ENCODE peak calls at places on chromosomes 16 and 17, in seven cellular contexts. A, S, J, Q, D, U and V are unnamed samples.

GRCh38 chr17:76670020-76670707 is 26.6 kb upstream of the ST6GALNAC1 start:
- DNase-seq in U (no peak), D (no peak), S (no peak), J (no peak), Q (peak; percentile 2), A (no peak), V (no peak)

GRCh38 chr17:1294157-1294717 is 14.8 kb downstream of the TRARG1 start:
- DNase-seq in S (no peak), J (no peak), A (no peak), D (no peak), Q (peak; percentile 81), U (no peak), V (no peak)

GRCh38 chr16:57042157-57043111 is 49.9 kb upstream of the CPNE2 start:
- DNase-seq in S (peak; percentile 86), J (no peak), D (no peak), U (no peak), Q (peak; percentile 53), A (no peak), V (no peak)

GRCh38 chr16:27463741-27464662 is 62.0 kb downstream of the IL21R start:
- DNase-seq in Q (peak; percentile 49), D (no peak), S (no peak), J (no peak), A (no peak), U (no peak), V (no peak)

GRCh38 chr16:18801197-18801972 is at the start of gene ARL6IP1:
- DNase-seq in Q (peak; percentile 95), S (peak; percentile 100), U (peak; percentile 99), D (peak; percentile 100), J (peak; percentile 100), A (peak; percentile 99), V (peak; percentile 98)

GRCh38 chr17:64115043-64115698 is 14.8 kb downstream of the ERN1 start:
- DNase-seq in J (no peak), Q (no peak), S (no peak), D (no peak), U (peak; percentile 37), A (no peak), V (no peak)

GRCh38 chr16:51818342-51818944 is 667.4 kb upstream of the SALL1 start:
- DNase-seq in U (peak; percentile 43), S (no peak), Q (no peak), D (peak; percentile 70), J (peak; percentile 57), A (no peak), V (peak; percentile 23)

GRCh38 chr16:22369221-22369811 is 5.1 kb downstream of the CDR2 start:
- DNase-seq in D (no peak), A (no peak), J (no peak), S (peak; percentile 59), Q (no peak), U (no peak), V (no peak)

GRCh38 chr16:53043462-53043861 is 9.2 kb downstream of the CHD9NB start:
- DNase-seq in J (no peak), U (peak; percentile 23), Q (no peak), S (no peak), D (peak; percentile 78), A (no peak), V (no peak)

GRCh38 chr17:59372138-59372751 is 40.8 kb downstream of the YPEL2 start:
- DNase-seq in D (no peak), U (peak; percentile 55), S (peak; percentile 64), Q (peak; percentile 84), J (peak; percentile 50), A (peak; percentile 41), V (no peak)

GRCh38 chr16:19108409-19109287 is 5.1 kb upstream of the ITPRIPL2 start:
- DNase-seq in A (no peak), U (no peak), J (no peak), Q (peak; percentile 37), D (no peak), S (no peak), V (no peak)

GRCh38 chr17:48624544-48625501 is 1.3 kb downstream of the HOXB9 start:
- DNase-seq in D (peak; percentile 75), A (no peak), U (no peak), Q (no peak), J (no peak), S (no peak), V (peak; percentile 91)

GRCh38 chr16:71426069-71426879 is 15.6 kb downstream of the TLE7 start:
- DNase-seq in Q (peak; percentile 97), D (peak; percentile 100), A (no peak), S (no peak), J (no peak), U (peak; percentile 13), V (peak; percentile 93)

GRCh38 chr16:87487361-87487924 is 5.4 kb downstream of the ZCCHC14 start:
- DNase-seq in D (peak; percentile 90), A (peak; percentile 61), U (no peak), Q (no peak), J (peak; percentile 68), S (no peak), V (peak; percentile 75)

GRCh38 chr17:75067856-75068255 is 19.9 kb upstream of the SLC16A5 start:
- DNase-seq in D (no peak), Q (peak; percentile 75), S (peak; percentile 74), U (no peak), J (no peak), A (no peak), V (peak; percentile 28)

GRCh38 chr17:80861360-80861861 is 130.2 kb upstream of the CHMP6 start:
- DNase-seq in D (no peak), U (no peak), J (peak; percentile 13), S (no peak), Q (no peak), A (no peak), V (no peak)

GRCh38 chr16:22370038-22370541 is 4.3 kb downstream of the CDR2 start:
- DNase-seq in S (no peak), Q (peak; percentile 74), D (no peak), U (no peak), A (no peak), J (no peak), V (no peak)

GRCh38 chr17:67178555-67178954 is 66.4 kb downstream of the HELZ start:
- DNase-seq in A (no peak), Q (no peak), J (no peak), U (no peak), D (no peak), S (no peak), V (no peak)

GRCh38 chr17:21214777-21215541 is 998 bp upstream of the TMEM11 start:
- DNase-seq in U (no peak), D (peak; percentile 84), S (no peak), Q (peak; percentile 88), J (no peak), A (no peak), V (peak; percentile 76)

GRCh38 chr16:13923703-13924298 is 3.8 kb downstream of the ERCC4 start:
- DNase-seq in S (peak; percentile 69), Q (no peak), A (no peak), J (no peak), U (no peak), D (peak; percentile 51), V (peak; percentile 39)

GRCh38 chr16:48157302-48157701 is 1.5 kb upstream of the ABCC12 start:
- DNase-seq in D (no peak), A (no peak), U (no peak), J (no peak), Q (no peak), S (no peak), V (no peak)

GRCh38 chr16:48158296-48158695 is 2.5 kb upstream of the ABCC12 start:
- DNase-seq in A (no peak), J (no peak), U (no peak), Q (no peak), S (no peak), D (peak; percentile 60), V (no peak)

GRCh38 chr16:48157794-48158193 is 2.0 kb upstream of the ABCC12 start:
- DNase-seq in A (no peak), Q (no peak), S (no peak), U (no peak), D (no peak), J (no peak), V (no peak)

GRCh38 chr16:48155926-48156789 is at the start of gene ABCC12:
- DNase-seq in U (no peak), S (no peak), A (no peak), J (no peak), D (no peak), Q (no peak), V (no peak)

DNA sequence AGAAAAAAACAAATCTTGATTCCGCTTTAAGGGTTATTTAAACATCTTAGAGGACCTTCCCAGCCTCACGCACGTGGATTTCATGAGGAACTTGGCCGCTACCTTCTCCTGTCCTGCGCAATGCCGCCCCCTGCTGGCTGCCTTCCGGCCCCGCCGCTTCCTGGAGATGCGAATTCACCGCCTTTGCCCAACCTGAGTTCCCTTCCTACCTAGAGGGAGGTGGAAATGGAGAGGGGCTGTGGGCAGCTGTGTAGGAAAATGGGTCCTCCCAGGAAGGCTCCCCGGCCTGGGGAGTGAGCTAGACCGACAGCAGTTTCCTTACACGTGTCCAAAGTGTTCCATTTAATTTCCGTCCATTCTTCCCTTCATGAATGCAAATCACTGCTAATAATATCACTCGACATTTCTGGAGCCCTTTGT is 1.0 kb upstream of the ABCC12 start:
- DNase-seq in Q (peak; percentile 92), S (peak; percentile 53), U (peak; percentile 73), D (peak; percentile 80), A (peak; percentile 82), J (peak; percentile 83), V (peak; percentile 88)
- H3K4me3 ChIP-seq in Q (peak overlapping the region; percentile 21), S (no peak overlapping the region), U (no peak overlapping the region), D (no peak overlapping the region), A (peak overlapping the region; percentile 39), J (no peak overlapping the region), V (no peak overlapping the region)

DNA sequence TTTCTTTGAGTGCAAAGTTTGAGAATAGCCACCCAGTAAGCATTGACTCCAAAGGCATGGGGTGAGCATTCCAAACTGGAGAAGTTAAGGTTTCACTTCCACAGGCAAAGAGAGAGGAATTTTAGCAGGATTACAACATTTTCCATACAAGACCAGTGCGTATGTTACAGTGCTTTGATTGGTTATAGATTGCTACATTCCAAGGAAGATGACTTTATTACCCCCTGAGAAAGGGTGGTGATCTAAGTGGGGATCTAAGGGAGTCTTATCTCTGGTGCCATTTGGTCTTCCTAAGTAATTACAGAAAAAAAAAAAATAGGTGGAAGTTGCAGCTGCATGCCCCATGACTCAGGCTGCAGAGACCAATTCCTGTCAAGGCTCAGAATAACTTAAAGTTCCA is 11.3 kb downstream of the SLC46A1 start:
- DNase-seq in S (no peak), U (no peak), J (no peak), D (peak; percentile 92), A (no peak), Q (peak; percentile 89), V (no peak)
- H3K36me3 ChIP-seq in S (no peaks in the 10 kb centered on the region), U (peaks cover 11% of the 10 kb centered on the region), J (no peaks in the 10 kb centered on the region), D (no peaks in the 10 kb centered on the region), A (no peaks in the 10 kb centered on the region), Q (peaks cover 2% of the 10 kb centered on the region), V (peaks cover 4% of the 10 kb centered on the region)

DNA sequence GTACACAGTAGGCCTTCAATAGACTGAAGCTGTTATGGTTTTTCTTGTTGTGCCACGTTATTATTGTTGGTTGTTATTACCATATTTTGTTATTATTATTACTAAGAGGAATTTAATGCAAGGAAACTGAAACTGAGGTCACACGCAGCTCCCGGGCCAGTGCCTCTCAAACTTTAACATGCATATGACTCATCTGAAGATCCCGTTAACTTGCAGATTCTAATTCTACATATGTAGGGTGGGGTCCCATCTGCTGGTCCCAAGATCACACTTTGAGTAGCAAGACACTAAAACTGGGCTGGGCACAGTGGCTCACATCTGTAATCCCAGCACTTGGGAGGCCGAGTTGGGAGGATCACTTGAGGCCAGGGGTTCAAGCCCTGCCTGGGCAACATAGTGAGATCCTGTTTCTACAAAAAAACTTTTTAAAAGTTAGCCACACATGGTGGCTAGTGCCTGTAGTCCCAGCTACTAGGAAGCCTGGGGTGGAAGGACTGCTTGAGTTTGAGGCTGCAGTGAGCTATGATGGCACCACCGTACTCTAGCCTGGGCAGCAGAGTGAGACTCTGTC is 904 bp downstream of the ACSM5 start:
- DNase-seq in Q (no peak), S (no peak), J (no peak), U (no peak), A (no peak), D (no peak), V (no peak)
- H3K4me3 ChIP-seq in Q (no peak overlapping the region), S (no peak overlapping the region), J (no peak overlapping the region), U (no peak overlapping the region), A (peak overlapping the region; percentile 57), D (no peak overlapping the region), V (no peak overlapping the region)

GRCh38 chr16:28585674-28586073 is 11.2 kb downstream of the SULT1A2 start:
- DNase-seq in U (no peak), Q (no peak), D (no peak), J (no peak), S (no peak), A (no peak), V (no peak)
- H3K36me3 ChIP-seq in U (peaks cover 16% of the 10 kb centered on the region), Q (peaks cover 16% of the 10 kb centered on the region), D (no peaks in the 10 kb centered on the region), J (no peaks in the 10 kb centered on the region), S (no peaks in the 10 kb centered on the region), A (peaks cover 9% of the 10 kb centered on the region), V (peaks cover 2% of the 10 kb centered on the region)